ENCODE peak calls at places on chromosome 13, in four cellular contexts. N is DMS153, R is NCI-H2081, X is T-helper 9 cell. C is an unnamed sample.

GRCh38 chr13:108200781-108201398 is 14.4 kb downstream of the LIG4 start:
- DNase-seq in R (no peak), X (no peak), N (no peak), C (no peak)

GRCh38 chr13:51425410-51426042 is 27.3 kb downstream of the INTS6 start:
- DNase-seq in R (no peak), X (no peak), N (no peak), C (no peak)

GRCh38 chr13:99085139-99085845 is 107.4 kb upstream of the DOCK9 start:
- DNase-seq in X (peak), R (no peak), N (no peak), C (no peak)

GRCh38 chr13:44934724-44935123 is 54.5 kb downstream of the NUFIP1 start:
- DNase-seq in X (no peak), R (no peak), N (no peak), C (no peak)

GRCh38 chr13:97005631-97006262 is 11.5 kb upstream of the OXGR1 start:
- DNase-seq in N (no peak), X (no peak), R (no peak), C (no peak)

GRCh38 chr13:73585236-73585635 is 526.4 kb downstream of the KLF5 start:
- DNase-seq in N (no peak), R (no peak), X (no peak), C (no peak)

GRCh38 chr13:20431080-20431479 is 94.6 kb downstream of the CRYL1 start:
- DNase-seq in R (no peak), X (no peak), N (peak), C (no peak)

GRCh38 chr13:112160558-112160957 is 93.6 kb downstream of the SOX1 start:
- DNase-seq in R (no peak), X (no peak), N (no peak), C (no peak)

GRCh38 chr13:112249644-112250610 is 126.2 kb upstream of the SPACA7 start:
- DNase-seq in R (no peak), N (no peak), X (no peak), C (no peak)

GRCh38 chr13:67372868-67373464 is 142.8 kb upstream of the PCDH9 start:
- DNase-seq in N (no peak), R (no peak), X (no peak), C (no peak)

GRCh38 chr13:26529441-26529840 is 28.0 kb upstream of the WASF3 start:
- DNase-seq in N (no peak), X (no peak), R (no peak), C (no peak)

GRCh38 chr13:39273953-39274352 is 235.7 kb downstream of the NHLRC3 start:
- DNase-seq in N (no peak), X (no peak), R (peak), C (no peak)

GRCh38 chr13:27182844-27183497 is 11.4 kb upstream of the USP12 start:
- DNase-seq in R (no peak), N (no peak), X (no peak), C (no peak)

GRCh38 chr13:23921451-23921888 is 24.2 kb upstream of the C1QTNF9B start:
- DNase-seq in R (peak), X (no peak), N (no peak), C (no peak)

GRCh38 chr13:98784666-98785065 is 32.2 kb upstream of the SLC15A1 start:
- DNase-seq in N (no peak), X (no peak), R (no peak), C (no peak)

GRCh38 chr13:73195091-73195490 is 136.3 kb downstream of the KLF5 start:
- DNase-seq in R (no peak), N (no peak), X (no peak), C (no peak)

GRCh38 chr13:60453490-60453889 is 56.5 kb downstream of the TDRD3 start:
- DNase-seq in X (no peak), R (no peak), N (no peak), C (no peak)

GRCh38 chr13:101917833-101918755 is 465.6 kb downstream of the ITGBL1 start:
- DNase-seq in N (peak), X (no peak), R (peak), C (peak)

GRCh38 chr13:97079726-97080125 is 85.5 kb upstream of the OXGR1 start:
- DNase-seq in N (no peak), R (no peak), X (no peak), C (no peak)

GRCh38 chr13:59774511-59774911 is 389.2 kb downstream of the DIAPH3 start:
- DNase-seq in N (no peak), R (no peak), X (no peak), C (no peak)

GRCh38 chr13:85710545-85710944 is 88.7 kb downstream of the SLITRK6 start:
- DNase-seq in N (no peak), X (no peak), R (no peak), C (no peak)

GRCh38 chr13:99467764-99468163 is 33.5 kb upstream of the TM9SF2 start:
- DNase-seq in R (peak), N (no peak), X (no peak), C (no peak)

GRCh38 chr13:93190006-93190405 is 36.6 kb upstream of the GPC6 start:
- DNase-seq in N (no peak), R (no peak), X (no peak), C (no peak)

GRCh38 chr13:31236211-31236786 is 36.5 kb downstream of the B3GLCT start:
- DNase-seq in R (peak), X (no peak), N (peak), C (no peak)

GRCh38 chr13:89227356-89227755 is 1556.2 kb downstream of the SLITRK5 start:
- DNase-seq in R (no peak), X (no peak), N (no peak), C (no peak)

GRCh38 chr13:112346173-112346898 is 29.8 kb upstream of the SPACA7 start:
- DNase-seq in X (no peak), N (peak), R (peak), C (peak)

GRCh38 chr13:27194209-27194608 is 22.6 kb upstream of the USP12 start:
- DNase-seq in X (no peak), N (no peak), R (no peak), C (no peak)

GRCh38 chr13:83211301-83211700 is 671.0 kb downstream of the SLITRK1 start:
- DNase-seq in R (no peak), X (no peak), N (no peak), C (no peak)

GRCh38 chr13:49985129-49985528 is 11.7 kb upstream of the TRIM13 start:
- DNase-seq in R (no peak), X (no peak), N (no peak), C (no peak)

GRCh38 chr13:30340367-30341184 is 33.2 kb upstream of the KATNAL1 start:
- DNase-seq in N (no peak), X (no peak), R (no peak), C (no peak)

GRCh38 chr13:30141773-30142501 is 165.4 kb downstream of the KATNAL1 start:
- DNase-seq in X (no peak), R (no peak), N (no peak), C (no peak)

GRCh38 chr13:25862156-25862555 is 189.7 kb downstream of the SHISA2 start:
- DNase-seq in X (no peak), N (no peak), R (no peak), C (no peak)

GRCh38 chr13:28349901-28350654 is 144.8 kb downstream of the FLT1 start:
- DNase-seq in R (no peak), N (no peak), X (no peak), C (no peak)

GRCh38 chr13:60418954-60419353 is 21.9 kb downstream of the TDRD3 start:
- DNase-seq in X (no peak), R (no peak), N (no peak), C (no peak)